ENCODE peak calls at places on chromosomes 13 and 19, in eight cellular contexts. D, S, P, O, R, J, X and M are unnamed samples. For H3K36me3, the result is how much of the 10 kb centered on the place peaks cover.

GRCh38 chr19:35740423-35741215 is 1.6 kb downstream of the IGFLR1 start:
- DNase-seq in X (peak), O (peak), P (peak), R (peak), S (peak), D (peak), J (peak), M (peak)

GRCh38 chr13:19088416-19088815 is 93.2 kb downstream of the TUBA3C start:
- DNase-seq in P (no peak), X (no peak), R (no peak), J (peak), O (no peak), D (no peak), S (no peak), M (no peak)

GRCh38 chr13:35474551-35474950 is 1.9 kb downstream of the MAB21L1 start:
- DNase-seq in R (no peak), D (no peak), X (no peak), J (no peak), P (no peak), S (no peak), O (no peak), M (no peak)

GRCh38 chr13:109226631-109227030 is 559.8 kb downstream of the IRS2 start:
- DNase-seq in R (no peak), J (no peak), P (no peak), X (no peak), D (no peak), S (no peak), O (no peak), M (no peak)

GRCh38 chr13:72643339-72643989 is 84.0 kb downstream of the MZT1 start:
- DNase-seq in R (no peak), P (peak), D (peak), X (peak), S (no peak), J (no peak), O (no peak), M (no peak)

GRCh38 chr13:60519496-60519895 is 122.5 kb downstream of the TDRD3 start:
- DNase-seq in J (no peak), O (no peak), R (no peak), S (no peak), P (no peak), X (no peak), D (no peak), M (no peak)

GRCh38 chr19:29687897-29688728 is 22.9 kb downstream of the PLEKHF1 start:
- DNase-seq in P (no peak), O (no peak), S (no peak), J (no peak), D (no peak), R (no peak), X (no peak), M (no peak)

GRCh38 chr13:26977541-26977940 is 194.1 kb downstream of the USP12 start:
- DNase-seq in R (no peak), S (no peak), X (no peak), P (no peak), O (no peak), J (peak), D (no peak), M (peak)

GRCh38 chr13:103236213-103236612 is 170.0 kb upstream of the SLC10A2 start:
- DNase-seq in D (no peak), J (no peak), O (no peak), S (no peak), R (no peak), X (peak), P (no peak), M (no peak)

GRCh38 chr19:282501-282900 is 8.7 kb downstream of the PLPP2 start:
- DNase-seq in J (no peak), S (no peak), P (no peak), D (no peak), O (no peak), X (no peak), R (peak), M (no peak)

GRCh38 chr13:89977203-89977602 is 1370.3 kb upstream of the MIR17HG start:
- DNase-seq in S (no peak), J (no peak), O (no peak), X (no peak), D (no peak), R (no peak), P (no peak), M (no peak)

GRCh38 chr19:18339703-18340102 is 695 bp upstream of the PGPEP1 start:
- DNase-seq in R (no peak), J (no peak), S (no peak), P (no peak), X (no peak), D (no peak), O (no peak), M (no peak)

GRCh38 chr13:91154553-91154952 is 192.9 kb upstream of the MIR17HG start:
- DNase-seq in O (no peak), J (no peak), X (no peak), R (no peak), S (no peak), D (no peak), P (no peak), M (no peak)

GRCh38 chr19:57887195-57887941 is 1.5 kb downstream of the ZNF814 start:
- DNase-seq in D (no peak), P (no peak), J (no peak), O (no peak), X (no peak), S (no peak), R (no peak), M (no peak)

GRCh38 chr13:20702530-20702929 is 969 bp upstream of the IL17D start:
- DNase-seq in S (no peak), D (no peak), O (no peak), J (no peak), R (no peak), P (no peak), X (no peak), M (no peak)

GRCh38 chr13:75135325-75135825 is 346.6 kb downstream of the TBC1D4 start:
- DNase-seq in P (no peak), D (no peak), O (no peak), R (no peak), J (no peak), S (no peak), X (no peak), M (peak)

GRCh38 chr13:60448907-60449510 is 52.0 kb downstream of the TDRD3 start:
- DNase-seq in R (no peak), P (no peak), S (no peak), X (peak), D (peak), J (no peak), O (no peak), M (peak)

GRCh38 chr13:42650470-42650869 is 76.5 kb downstream of the TNFSF11 start:
- DNase-seq in P (no peak), J (no peak), S (no peak), D (no peak), X (no peak), R (no peak), O (no peak), M (no peak)

GRCh38 chr13:45341034-45341798 is at the start of gene TPT1:
- DNase-seq in J (peak), D (peak), P (peak), O (peak), S (peak), X (peak), R (peak), M (peak)

GRCh38 chr13:20393273-20394235 is 132.1 kb downstream of the CRYL1 start:
- DNase-seq in R (no peak), P (no peak), J (no peak), D (no peak), X (no peak), S (no peak), O (no peak), M (no peak)

GRCh38 chr19:31819837-31820236 is 470.6 kb upstream of the TSHZ3 start:
- DNase-seq in O (no peak), P (no peak), X (no peak), D (no peak), J (no peak), S (no peak), R (no peak), M (no peak)

GRCh38 chr19:14182481-14182880 is 23.5 kb downstream of the ADGRL1 start:
- DNase-seq in S (no peak), R (no peak), J (no peak), D (no peak), P (no peak), X (no peak), O (no peak), M (no peak)

GRCh38 chr13:34127523-34127922 is 309.6 kb downstream of the RFC3 start:
- DNase-seq in R (no peak), X (no peak), P (no peak), O (no peak), J (no peak), D (no peak), S (no peak), M (no peak)

GRCh38 chr13:105139380-105140285 is 1395.8 kb downstream of the EFNB2 start:
- DNase-seq in S (peak), D (peak), J (peak), O (no peak), P (peak), R (peak), X (no peak), M (no peak)

GRCh38 chr13:105144936-105145335 is 1390.5 kb downstream of the EFNB2 start:
- DNase-seq in D (no peak), R (no peak), S (no peak), J (no peak), X (no peak), O (no peak), P (no peak), M (no peak)

GRCh38 chr13:105144020-105144419 is 1391.4 kb downstream of the EFNB2 start:
- DNase-seq in D (no peak), O (no peak), P (no peak), X (no peak), S (no peak), J (no peak), R (no peak), M (no peak)

GRCh38 chr13:105139048-105139379 is 1396.4 kb downstream of the EFNB2 start:
- DNase-seq in R (no peak), P (no peak), O (no peak), X (no peak), J (no peak), S (no peak), D (no peak), M (no peak)

GRCh38 chr13:105142556-105142955 is 1392.9 kb downstream of the EFNB2 start:
- DNase-seq in D (no peak), S (no peak), P (no peak), X (no peak), R (no peak), J (no peak), O (no peak), M (no peak)
- H3K4me3 ChIP-seq in D (no peak), S (no peak), P (no peak), X (no peak), R (no peak), J (no peak), O (no peak), M (no peak)

GRCh38 chr13:64672751-64673150 is 2557.4 kb downstream of the PCDH9 start:
- DNase-seq in S (no peak), D (no peak), X (no peak), P (no peak), J (no peak), R (no peak), O (no peak), M (no peak)
- H3K36me3 ChIP-seq in S (under half), D (under half), X (under half), P (under half), J (under half), R (under half), O (under half), M (under half)

DNA sequence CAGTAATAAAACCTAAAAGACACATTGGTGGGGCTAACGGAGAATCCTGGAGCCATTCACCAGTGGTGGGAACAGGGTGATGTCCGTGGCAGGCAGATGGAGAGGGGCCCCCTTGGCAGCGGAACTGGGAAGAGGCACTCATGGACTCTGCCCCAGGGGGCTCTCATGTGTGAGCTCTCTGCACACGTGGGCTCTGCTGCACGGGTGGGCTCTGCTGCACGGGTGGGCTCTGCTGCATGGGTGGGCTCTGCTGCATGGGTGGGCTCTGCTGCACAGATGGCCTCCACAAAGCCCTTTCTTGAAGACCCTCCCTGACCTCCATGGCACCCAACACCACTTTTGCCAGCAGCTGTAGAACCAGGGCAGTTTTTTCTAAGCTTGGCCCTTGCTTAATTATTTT is 52.3 kb downstream of the PARP4 start:
- DNase-seq in J (no peak), P (no peak), O (no peak), R (no peak), D (no peak), X (no peak), S (no peak), M (no peak)
- H3K4me3 ChIP-seq in J (no peak), P (no peak), O (no peak), R (no peak), D (no peak), X (no peak), S (no peak), M (no peak)

DNA sequence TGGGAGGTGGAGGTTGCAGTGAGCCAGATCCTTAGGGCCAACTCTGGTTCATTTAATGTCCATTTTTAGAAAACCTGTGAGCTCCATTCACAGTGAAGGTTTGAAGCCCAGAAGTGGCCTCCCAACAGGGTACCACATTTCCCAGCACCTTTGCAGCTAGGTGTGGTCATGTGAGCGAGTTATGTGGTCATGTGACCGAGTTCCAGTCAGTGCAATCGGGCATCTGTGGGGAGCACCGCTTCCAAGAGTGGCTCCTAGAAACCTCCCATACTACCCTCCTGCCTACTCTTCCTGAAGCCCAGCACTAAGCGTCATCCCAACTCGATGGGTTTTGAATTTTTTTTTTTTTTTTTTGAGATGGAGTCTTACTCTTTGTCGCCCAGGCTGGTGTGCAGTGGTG is 663 bp upstream of the PLA2G4C start:
- DNase-seq in O (no peak), X (no peak), J (no peak), S (no peak), R (no peak), D (no peak), P (no peak), M (no peak)
- H3K36me3 ChIP-seq in O (under half), X (under half), J (under half), S (under half), R (under half), D (under half), P (under half), M (under half)

DNA sequence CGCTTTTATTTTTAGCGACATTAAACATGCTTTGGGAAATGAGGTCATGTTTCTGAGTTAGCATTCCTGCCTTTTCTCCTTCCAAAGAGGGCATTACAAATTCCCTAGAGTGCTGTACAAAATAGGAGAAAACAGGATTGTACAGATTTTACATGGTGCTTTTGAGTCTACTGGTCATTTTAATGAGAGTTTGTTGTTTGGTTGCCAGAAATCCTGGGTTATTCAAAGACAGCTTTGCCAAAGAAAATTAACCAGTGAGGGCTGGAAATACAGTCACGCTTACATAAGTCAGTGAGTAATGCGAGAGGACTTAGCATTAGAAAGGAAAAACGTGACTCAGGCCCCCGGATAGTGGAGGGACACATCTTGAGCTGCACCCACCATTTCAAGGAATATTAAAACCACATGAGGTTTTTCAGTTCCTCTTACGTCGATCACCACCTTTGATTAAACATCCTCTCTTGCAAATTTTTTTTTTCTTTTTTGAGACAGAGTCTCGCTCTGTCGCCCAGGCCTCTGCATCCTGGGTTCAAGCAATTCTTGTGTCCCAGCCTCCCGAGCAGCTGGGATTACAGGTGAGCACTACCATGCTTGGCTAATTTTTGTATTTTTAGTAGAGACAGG is 55.4 kb downstream of the SACS start:
- DNase-seq in X (no peak), J (no peak), P (no peak), S (no peak), D (peak), R (no peak), O (no peak), M (peak)
- H3K4me3 ChIP-seq in X (no peak), J (no peak), P (peak), S (no peak), D (no peak), R (no peak), O (no peak), M (no peak)

DNA sequence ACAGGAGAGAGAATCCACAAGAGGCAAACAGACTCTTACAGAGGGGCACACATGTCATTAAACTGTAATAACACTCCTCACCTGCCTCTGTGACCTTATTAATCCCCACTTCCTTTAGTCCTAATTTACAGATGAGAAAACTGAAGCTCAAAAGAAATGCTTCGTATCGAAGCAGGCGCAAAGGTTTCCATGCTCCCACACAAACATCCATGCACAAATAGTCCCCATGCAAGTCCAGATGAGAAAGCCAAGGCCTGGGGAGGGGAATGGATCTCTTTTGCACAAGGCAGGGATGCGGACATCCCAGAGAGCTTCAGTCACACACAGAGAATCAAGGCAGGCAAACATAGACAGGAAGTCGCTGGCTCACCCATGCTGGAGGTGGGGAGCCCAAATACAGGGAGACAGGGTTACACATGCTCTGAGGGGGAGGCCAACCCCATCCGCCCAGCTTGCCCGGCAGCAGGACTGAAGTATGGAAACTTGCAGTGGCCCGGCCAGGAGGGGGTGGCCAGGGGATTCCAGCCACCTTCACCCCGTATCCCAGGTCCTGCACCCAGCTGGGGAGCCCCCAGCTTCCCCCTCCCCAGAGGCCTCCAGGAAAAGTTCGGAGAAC is 468 bp downstream of the S1PR5 start:
- DNase-seq in X (no peak), R (no peak), S (no peak), J (no peak), O (no peak), P (no peak), D (no peak), M (no peak)
- H3K36me3 ChIP-seq in X (under half), R (under half), S (under half), J (under half), O (under half), P (under half), D (under half), M (under half)

DNA sequence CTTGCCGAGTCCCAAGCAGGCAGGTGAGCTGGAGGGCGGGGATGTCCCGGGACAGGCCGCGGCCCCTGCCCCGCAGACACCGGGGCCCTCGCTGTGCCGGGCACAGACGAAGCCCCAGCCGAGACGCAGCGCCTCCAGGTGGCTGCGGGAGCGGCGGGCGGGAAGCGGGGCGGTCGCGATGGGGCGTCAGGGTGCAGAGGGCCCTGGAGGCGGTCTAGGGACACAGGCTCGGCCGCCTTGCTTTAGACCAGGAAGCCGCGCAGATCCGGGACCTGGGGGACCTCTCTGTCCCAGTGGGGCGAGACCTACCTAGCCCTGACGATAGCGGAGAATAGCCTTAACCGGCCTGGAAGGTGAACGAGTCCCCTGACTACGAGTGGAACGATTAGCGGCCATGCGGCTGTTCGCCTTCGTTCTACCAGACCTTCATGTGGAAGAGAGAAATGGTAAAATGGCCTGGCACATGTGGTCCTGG is 4.2 kb upstream of the ZNF564 start:
- DNase-seq in O (no peak), X (no peak), P (no peak), R (peak), D (no peak), J (peak), S (no peak), M (no peak)
- H3K4me3 ChIP-seq in O (no peak), X (no peak), P (no peak), R (no peak), D (no peak), J (no peak), S (peak), M (no peak)

GRCh38 chr19:46719629-46720515 is 3.0 kb upstream of the PRKD2 start:
- DNase-seq in J (peak), D (no peak), S (peak), P (no peak), R (no peak), X (no peak), O (no peak), M (no peak)
- H3K36me3 ChIP-seq in J (half or more), D (under half), S (under half), P (under half), R (under half), X (half or more), O (under half), M (under half)

GRCh38 chr19:49844138-49844740 is 6.7 kb upstream of the PTOV1 start:
- DNase-seq in J (no peak), P (no peak), O (peak), R (no peak), S (no peak), D (no peak), X (no peak), M (no peak)
- H3K4me3 ChIP-seq in J (no peak), P (no peak), O (no peak), R (no peak), S (no peak), D (no peak), X (no peak), M (no peak)

DNA sequence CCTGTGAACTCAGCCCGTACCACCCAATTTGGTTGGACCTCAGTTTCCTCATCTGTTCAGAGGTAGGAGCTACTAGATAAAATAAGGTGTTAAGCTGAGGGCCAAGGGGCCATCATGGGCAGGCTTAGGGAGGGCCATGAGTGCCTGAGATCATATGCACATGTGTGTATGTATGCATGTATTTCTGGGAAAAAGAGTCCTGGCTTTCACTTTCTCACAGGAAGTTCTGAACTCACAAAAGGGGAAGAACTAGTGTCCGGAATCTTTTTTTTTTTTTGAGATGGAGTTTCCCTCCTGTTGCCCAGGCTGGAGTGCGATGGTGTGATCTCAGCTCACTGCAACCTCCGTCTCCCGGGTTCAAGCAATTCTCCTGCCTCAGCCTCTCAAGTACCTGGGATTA is 18.9 kb downstream of the TGFB1 start:
- DNase-seq in R (no peak), O (no peak), J (no peak), X (no peak), S (no peak), D (no peak), P (no peak), M (no peak)
- H3K36me3 ChIP-seq in R (under half), O (under half), J (half or more), X (under half), S (under half), D (half or more), P (half or more), M (under half)